ENCODE peak calls at places on chromosomes 7 and 10, in nine cellular contexts. D is fibroblast of lung, E is A549, Q is GM23338, N is AML-193, X is HCEC 1CT, L is neuronal stem cell, U is A172, V is GM06990. H is an unnamed sample.

GRCh38 chr7:77800158-77800557 is 1.6 kb downstream of the PHTF2 start:
- DNase-seq in D (peak), E (no peak), Q (no peak), N (no peak), X (no peak), L (no peak), U (no peak), V (peak), H (no peak)

GRCh38 chr7:75905785-75906604 is 9.0 kb upstream of the POR start:
- DNase-seq in D (peak), E (peak), Q (peak), N (peak), X (peak), L (peak), U (peak), V (peak), H (peak)

GRCh38 chr7:33905389-33906032 is at the start of gene BMPER:
- DNase-seq in D (peak), E (peak), Q (peak), N (no peak), X (peak), L (peak), U (peak), V (no peak), H (peak)

GRCh38 chr7:149849174-149849573 is 11.0 kb downstream of the ZNF862 start:
- DNase-seq in D (no peak), E (no peak), Q (peak), N (no peak), X (no peak), L (no peak), U (no peak), V (no peak), H (no peak)

GRCh38 chr10:89357096-89357495 is 20.8 kb upstream of the IFIT1B start:
- DNase-seq in D (no peak), E (no peak), Q (no peak), N (no peak), X (no peak), L (no peak), U (no peak), V (no peak), H (no peak)

GRCh38 chr7:127706766-127707165 is 54.8 kb downstream of the SND1 start:
- DNase-seq in D (no peak), E (no peak), Q (no peak), N (no peak), X (no peak), L (no peak), U (no peak), V (no peak), H (no peak)

GRCh38 chr10:86652361-86653202 is 1.8 kb upstream of the OPN4 start:
- DNase-seq in D (peak), E (no peak), Q (no peak), N (no peak), X (no peak), L (no peak), U (peak), V (no peak), H (no peak)

GRCh38 chr7:50835156-50835555 is 52.5 kb upstream of the GRB10 start:
- DNase-seq in D (peak), E (peak), Q (no peak), N (no peak), X (no peak), L (no peak), U (no peak), V (no peak), H (no peak)

GRCh38 chr7:52920977-52921376 is 114.5 kb upstream of the POM121L12 start:
- DNase-seq in D (no peak), E (no peak), Q (no peak), N (no peak), X (no peak), L (no peak), U (no peak), V (no peak), H (no peak)

GRCh38 chr10:28532223-28532508 is 752 bp upstream of the WAC start:
- DNase-seq in D (peak), E (no peak), Q (peak), N (peak), X (peak), L (no peak), U (peak), V (no peak), H (no peak)

GRCh38 chr7:22563115-22563514 is 63.1 kb upstream of the STEAP1B start:
- DNase-seq in D (no peak), E (no peak), Q (no peak), N (no peak), X (no peak), L (no peak), U (no peak), V (no peak), H (peak)

GRCh38 chr7:136528329-136528728 is 340.1 kb upstream of the CHRM2 start:
- DNase-seq in D (peak), E (peak), Q (no peak), N (no peak), X (peak), L (no peak), U (peak), V (no peak), H (no peak)

GRCh38 chr10:129870926-129871660 is 93.0 kb downstream of the EBF3 start:
- DNase-seq in D (no peak), E (no peak), Q (no peak), N (no peak), X (no peak), L (no peak), U (no peak), V (no peak), H (no peak)

GRCh38 chr10:11501600-11501999 is 109.8 kb downstream of the USP6NL start:
- DNase-seq in D (no peak), E (no peak), Q (no peak), N (no peak), X (no peak), L (no peak), U (no peak), V (no peak), H (no peak)

GRCh38 chr7:36137754-36138153 is 15.3 kb upstream of the EEPD1 start:
- DNase-seq in D (no peak), E (no peak), Q (no peak), N (no peak), X (no peak), L (no peak), U (no peak), V (no peak), H (no peak)

GRCh38 chr7:149854611-149855367 is 16.6 kb downstream of the ZNF862 start:
- DNase-seq in D (peak), E (no peak), Q (peak), N (no peak), X (no peak), L (no peak), U (peak), V (no peak), H (peak)

GRCh38 chr10:71234970-71235681 is 22.8 kb downstream of the UNC5B start:
- DNase-seq in D (peak), E (no peak), Q (no peak), N (no peak), X (no peak), L (no peak), U (peak), V (no peak), H (peak)

GRCh38 chr7:127812540-127812939 is 160.5 kb downstream of the SND1 start:
- DNase-seq in D (no peak), E (no peak), Q (peak), N (no peak), X (no peak), L (no peak), U (no peak), V (no peak), H (no peak)

GRCh38 chr10:80075781-80076180 is 2.7 kb upstream of the TMEM254 start:
- DNase-seq in D (no peak), E (no peak), Q (no peak), N (no peak), X (peak), L (no peak), U (no peak), V (no peak), H (no peak)

GRCh38 chr7:34759477-34760125 is 101.6 kb downstream of the NPSR1 start:
- DNase-seq in D (peak), E (peak), Q (peak), N (peak), X (peak), L (peak), U (peak), V (no peak), H (no peak)

GRCh38 chr10:132140167-132140925 is 46.4 kb upstream of the DPYSL4 start:
- DNase-seq in D (no peak), E (no peak), Q (no peak), N (no peak), X (no peak), L (no peak), U (no peak), V (no peak), H (peak)

GRCh38 chr7:102129636-102130370 is 156.9 kb upstream of the SH2B2 start:
- DNase-seq in D (peak), E (no peak), Q (no peak), N (no peak), X (no peak), L (no peak), U (no peak), V (no peak), H (no peak)

GRCh38 chr10:48913674-48914073 is 26.0 kb downstream of the LRRC18 start:
- DNase-seq in D (no peak), E (no peak), Q (no peak), N (no peak), X (no peak), L (no peak), U (no peak), V (no peak), H (no peak)

GRCh38 chr10:78594938-78595645 is 473.7 kb upstream of the ZMIZ1 start:
- DNase-seq in D (no peak), E (no peak), Q (no peak), N (no peak), X (no peak), L (no peak), U (no peak), V (no peak), H (no peak)

GRCh38 chr7:25389489-25390106 is 161.3 kb upstream of the NPVF start:
- DNase-seq in D (peak), E (peak), Q (peak), N (peak), X (peak), L (peak), U (peak), V (no peak), H (no peak)

GRCh38 chr7:101441890-101442289 is 79.2 kb downstream of the COL26A1 start:
- DNase-seq in D (no peak), E (no peak), Q (no peak), N (no peak), X (no peak), L (no peak), U (no peak), V (no peak), H (no peak)

GRCh38 chr7:31651234-31651633 is 35.8 kb upstream of the PPP1R17 start:
- DNase-seq in D (no peak), E (no peak), Q (no peak), N (no peak), X (no peak), L (no peak), U (no peak), V (no peak), H (no peak)

GRCh38 chr7:66110861-66111260 is 3.8 kb upstream of the CRCP start:
- DNase-seq in D (peak), E (peak), Q (peak), N (no peak), X (peak), L (no peak), U (peak), V (no peak), H (no peak)

GRCh38 chr10:90302758-90303443 is 554.9 kb downstream of the HTR7 start:
- DNase-seq in D (no peak), E (no peak), Q (no peak), N (no peak), X (no peak), L (no peak), U (no peak), V (no peak), H (no peak)

GRCh38 chr7:99120503-99120902 is 23.4 kb downstream of the SMURF1 start:
- DNase-seq in D (no peak), E (no peak), Q (no peak), N (peak), X (no peak), L (no peak), U (no peak), V (no peak), H (no peak)